ENCODE peak calls at places on chromosome 4, in six cellular contexts. J is stomach, T is ovary, V is fibroblast of lung, H is left ventricle myocardium inferior, X is Panc1. Q is an unnamed sample. For H3K36me3, the result is how much of the 10 kb centered on the place peaks cover.

GRCh38 chr4:88928852-88929251 is 128.1 kb downstream of the FAM13A start:
- DNase-seq in J (no peak), T (no peak), V (no peak), H (no peak), X (no peak), Q (no peak)

GRCh38 chr4:1199556-1200331 is 27.4 kb upstream of the SPON2 start:
- DNase-seq in J (peak), T (peak), V (no peak), H (no peak), X (no peak), Q (peak)

GRCh38 chr4:40316782-40317635 is 18.1 kb upstream of the CHRNA9 start:
- DNase-seq in J (peak), T (peak), V (peak), H (no peak), X (peak), Q (peak)

GRCh38 chr4:72305620-72306019 is 263.4 kb downstream of the ADAMTS3 start:
- DNase-seq in J (no peak), T (no peak), V (no peak), H (no peak), X (no peak), Q (no peak)

GRCh38 chr4:178894126-178894525 is 1451.9 kb upstream of the AGA start:
- DNase-seq in J (no peak), T (no peak), V (no peak), H (no peak), X (no peak), Q (no peak)

GRCh38 chr4:141587897-141588296 is 48.5 kb upstream of the IL15 start:
- DNase-seq in J (no peak), T (no peak), V (peak), H (no peak), X (no peak), Q (no peak)

GRCh38 chr4:38868055-38868965 is 704 bp downstream of the FAM114A1 start:
- DNase-seq in J (peak), T (peak), V (peak), H (peak), X (no peak), Q (peak)

GRCh38 chr4:111066887-111067286 is 444.0 kb upstream of the PITX2 start:
- DNase-seq in J (no peak), T (no peak), V (no peak), H (no peak), X (no peak), Q (no peak)

GRCh38 chr4:125244848-125245450 is 69.8 kb upstream of the FAT4 start:
- DNase-seq in J (no peak), T (no peak), V (peak), H (no peak), X (no peak), Q (no peak)

GRCh38 chr4:93433840-93434239 is 394.7 kb upstream of the ATOH1 start:
- DNase-seq in J (no peak), T (no peak), V (no peak), H (no peak), X (no peak), Q (no peak)

GRCh38 chr4:5746250-5746649 is 35.2 kb downstream of the EVC start:
- DNase-seq in J (no peak), T (no peak), V (no peak), H (no peak), X (no peak), Q (no peak)

GRCh38 chr4:5749568-5749967 is 38.6 kb downstream of the EVC start:
- DNase-seq in J (no peak), T (no peak), V (no peak), H (no peak), X (no peak), Q (no peak)

GRCh38 chr4:5750052-5750950 is 39.3 kb downstream of the EVC start:
- DNase-seq in J (no peak), T (no peak), V (peak), H (no peak), X (no peak), Q (no peak)

GRCh38 chr4:5747746-5748365 is 36.9 kb downstream of the EVC start:
- DNase-seq in J (no peak), T (no peak), V (peak), H (no peak), X (peak), Q (no peak)

GRCh38 chr4:5746829-5747745 is 36.1 kb downstream of the EVC start:
- DNase-seq in J (no peak), T (no peak), V (peak), H (no peak), X (no peak), Q (no peak)
- H3K27ac ChIP-seq in J (no peak), T (no peak), V (peak), H (peak), X (no peak), Q (no peak)

GRCh38 chr4:78953231-78953630 is 14.0 kb upstream of the PAQR3 start:
- DNase-seq in J (no peak), T (no peak), V (no peak), H (no peak), X (no peak), Q (no peak)

GRCh38 chr4:78949735-78950134 is 10.5 kb upstream of the PAQR3 start:
- DNase-seq in J (no peak), T (no peak), V (peak), H (no peak), X (no peak), Q (no peak)

GRCh38 chr4:78956979-78957378 is 17.7 kb upstream of the PAQR3 start:
- DNase-seq in J (no peak), T (no peak), V (no peak), H (no peak), X (no peak), Q (no peak)

GRCh38 chr4:78951862-78952472 is 12.7 kb upstream of the PAQR3 start:
- DNase-seq in J (no peak), T (no peak), V (peak), H (no peak), X (peak), Q (no peak)

GRCh38 chr4:78954048-78954666 is 14.9 kb upstream of the PAQR3 start:
- DNase-seq in J (no peak), T (no peak), V (peak), H (no peak), X (peak), Q (no peak)
- TF ChIP-seq CTCF in J (no peak), T (no peak), V (peak), H (peak), X (peak), Q (no peak)

GRCh38 chr4:16025268-16025667 is 58.6 kb downstream of the PROM1 start:
- DNase-seq in J (no peak), T (no peak), V (no peak), H (no peak), X (no peak), Q (no peak)
- H3K36me3 ChIP-seq in J (under half), T (under half), V (under half), H (under half), X (under half), Q (under half)

GRCh38 chr4:173073939-173074500 is 94.6 kb upstream of the GALNT7 start:
- DNase-seq in J (no peak), T (no peak), V (no peak), H (no peak), X (no peak), Q (no peak)

GRCh38 chr4:173076903-173077629 is 91.5 kb upstream of the GALNT7 start:
- DNase-seq in J (no peak), T (no peak), V (peak), H (no peak), X (no peak), Q (no peak)

GRCh38 chr4:173074501-173074946 is 94.1 kb upstream of the GALNT7 start:
- DNase-seq in J (peak), T (no peak), V (peak), H (no peak), X (peak), Q (peak)
- H3K27ac ChIP-seq in J (peak), T (no peak), V (no peak), H (no peak), X (no peak), Q (peak)

GRCh38 chr4:107541511-107541910 is 178.5 kb downstream of the PAPSS1 start:
- DNase-seq in J (no peak), T (no peak), V (no peak), H (no peak), X (no peak), Q (no peak)
- TF ChIP-seq CTCF in J (no peak), T (no peak), V (no peak), H (no peak), X (no peak), Q (no peak)

DNA sequence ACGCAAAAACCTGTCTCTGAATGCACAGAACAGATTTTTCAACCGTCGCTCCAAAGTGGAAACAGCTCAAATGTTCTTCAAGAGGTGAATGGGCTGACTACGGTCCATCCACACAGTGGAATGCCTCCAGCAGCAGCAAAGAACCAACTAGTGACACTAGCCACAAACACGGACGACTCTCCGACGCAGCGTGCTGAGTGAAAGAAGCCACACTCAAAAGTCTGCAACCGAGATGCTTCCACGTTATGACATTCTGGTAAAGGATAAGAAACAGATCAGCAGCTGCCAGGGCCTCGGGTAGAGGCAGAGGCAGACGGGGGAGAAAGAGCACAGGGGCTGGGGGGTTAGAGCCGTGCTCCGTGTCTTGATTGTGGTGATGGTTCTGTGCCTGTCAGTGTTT is 125.2 kb downstream of the AFAP1 start:
- DNase-seq in J (no peak), T (no peak), V (no peak), H (no peak), X (no peak), Q (no peak)
- H3K36me3 ChIP-seq in J (under half), T (under half), V (under half), H (under half), X (under half), Q (under half)

GRCh38 chr4:168421671-168422070 is 58.6 kb downstream of the DDX60L start:
- DNase-seq in J (peak), T (no peak), V (peak), H (no peak), X (no peak), Q (no peak)

GRCh38 chr4:168410681-168411080 is 69.6 kb downstream of the DDX60L start:
- DNase-seq in J (no peak), T (no peak), V (no peak), H (no peak), X (no peak), Q (no peak)

GRCh38 chr4:168411318-168412150 is 68.8 kb downstream of the DDX60L start:
- DNase-seq in J (no peak), T (no peak), V (peak), H (no peak), X (no peak), Q (no peak)

GRCh38 chr4:168421055-168421454 is 59.2 kb downstream of the DDX60L start:
- DNase-seq in J (no peak), T (no peak), V (no peak), H (no peak), X (no peak), Q (no peak)

GRCh38 chr4:168415911-168416310 is 64.4 kb downstream of the DDX60L start:
- DNase-seq in J (no peak), T (no peak), V (no peak), H (no peak), X (no peak), Q (no peak)
- H3K27ac ChIP-seq in J (no peak), T (no peak), V (no peak), H (no peak), X (no peak), Q (no peak)

GRCh38 chr4:36235306-36235705 is 9.0 kb downstream of the ARAP2 start:
- DNase-seq in J (no peak), T (no peak), V (no peak), H (no peak), X (no peak), Q (no peak)
- TF ChIP-seq CTCF in J (no peak), T (no peak), V (no peak), H (no peak), X (no peak), Q (no peak)